ENCODE peak calls at places on chromosomes 11 and 22, in five cellular contexts. V, J, D, K and C are unnamed samples.

GRCh38 chr11:130118636-130119387 is 40.8 kb upstream of the ST14 start:
- DNase-seq in D (no peak), J (no peak), K (no peak), V (no peak), C (no peak)

GRCh38 chr11:57662893-57663292 is 5.0 kb upstream of the ZDHHC5 start:
- DNase-seq in V (no peak), J (no peak), D (no peak), K (no peak), C (no peak)

GRCh38 chr11:119120639-119121007 is 757 bp upstream of the HINFP start:
- DNase-seq in D (peak), V (peak), J (no peak), K (no peak), C (no peak)

GRCh38 chr11:119639642-119640205 is 89.3 kb downstream of the NECTIN1 start:
- DNase-seq in J (no peak), K (no peak), V (no peak), D (no peak), C (no peak)

GRCh38 chr11:22785251-22785650 is 44.4 kb downstream of the SVIP start:
- DNase-seq in V (no peak), J (no peak), D (no peak), K (no peak), C (no peak)

GRCh38 chr22:17974703-17975372 is 49.5 kb downstream of the MICAL3 start:
- DNase-seq in V (no peak), K (no peak), J (no peak), D (no peak), C (no peak)

GRCh38 chr11:93958991-93959390 is 62.2 kb upstream of the HEPHL1 start:
- DNase-seq in K (no peak), D (no peak), J (no peak), V (no peak), C (no peak)

GRCh38 chr11:72840780-72841179 is 26.6 kb downstream of the ATG16L2 start:
- DNase-seq in J (no peak), V (peak), D (no peak), K (no peak), C (no peak)

GRCh38 chr11:66996609-66997273 is 21.6 kb downstream of the C11orf86 start:
- DNase-seq in K (no peak), V (peak), J (no peak), D (no peak), C (no peak)

GRCh38 chr11:120354068-120354467 is 17.9 kb downstream of the ARHGEF12 start:
- DNase-seq in J (no peak), V (no peak), D (no peak), K (no peak), C (no peak)

GRCh38 chr11:39341461-39341860 is 2118.0 kb downstream of the LRRC4C start:
- DNase-seq in V (no peak), D (no peak), K (no peak), J (no peak), C (no peak)

GRCh38 chr11:122617926-122618325 is 37.6 kb upstream of the UBASH3B start:
- DNase-seq in V (no peak), J (no peak), D (no peak), K (no peak), C (no peak)

GRCh38 chr11:74000770-74001169 is 8.1 kb downstream of the UCP3 start:
- DNase-seq in V (no peak), K (peak), D (no peak), J (no peak), C (no peak)

GRCh38 chr11:94934362-94934761 is 39.0 kb downstream of the CWC15 start:
- DNase-seq in V (no peak), J (no peak), K (no peak), D (peak), C (no peak)

GRCh38 chr11:47399860-47400812 is 8.3 kb upstream of the SLC39A13 start:
- DNase-seq in K (no peak), D (peak), V (peak), J (no peak), C (no peak)

GRCh38 chr11:19467904-19468303 is 227.2 kb upstream of the E2F8 start:
- DNase-seq in K (no peak), V (no peak), J (no peak), D (no peak), C (no peak)

GRCh38 chr11:96579642-96580041 is 189.8 kb downstream of the JRKL start:
- DNase-seq in J (no peak), D (peak), K (no peak), V (no peak), C (no peak)

GRCh38 chr11:22456993-22457748 is 119.0 kb downstream of the SLC17A6 start:
- DNase-seq in J (no peak), D (no peak), V (no peak), K (no peak), C (no peak)

GRCh38 chr11:61037694-61038093 is 64.6 kb upstream of the CD5 start:
- DNase-seq in K (peak), J (no peak), D (no peak), V (no peak), C (no peak)

GRCh38 chr11:74288161-74288560 is 23.3 kb downstream of the P4HA3 start:
- DNase-seq in D (no peak), K (no peak), J (no peak), V (peak), C (no peak)

GRCh38 chr22:24948356-24949202 is 2.1 kb upstream of the LHFPL7 start:
- DNase-seq in V (no peak), D (no peak), K (no peak), J (no peak), C (no peak)

GRCh38 chr11:117022526-117022925 is 75.7 kb downstream of the SIK3 start:
- DNase-seq in D (no peak), V (no peak), J (no peak), K (no peak), C (no peak)

GRCh38 chr11:41456288-41456687 is 3.2 kb downstream of the LRRC4C start:
- DNase-seq in D (no peak), J (no peak), V (no peak), K (no peak), C (no peak)

GRCh38 chr11:88454881-88455280 is 117.3 kb upstream of the CTSC start:
- DNase-seq in V (no peak), K (no peak), D (no peak), J (no peak), C (no peak)

GRCh38 chr11:37504925-37505324 is 906.9 kb upstream of the RAG2 start:
- DNase-seq in V (peak), D (no peak), J (no peak), K (no peak), C (no peak)

GRCh38 chr22:50062509-50063135 is 4.5 kb upstream of the TTLL8 start:
- DNase-seq in D (no peak), K (no peak), J (no peak), V (no peak), C (no peak)

GRCh38 chr11:97140885-97141494 is 751.2 kb downstream of the JRKL start:
- DNase-seq in D (no peak), K (no peak), J (no peak), V (no peak), C (no peak)

GRCh38 chr11:3712274-3712673 is 41.1 kb upstream of the CHRNA10 start:
- DNase-seq in J (no peak), V (no peak), K (no peak), D (no peak), C (no peak)

GRCh38 chr22:25827415-25827814 is 85.4 kb downstream of the MYO18B start:
- DNase-seq in V (no peak), J (no peak), D (no peak), K (no peak), C (no peak)

GRCh38 chr11:69398529-69399492 is 82.7 kb upstream of the LINC01488 start:
- DNase-seq in K (peak), V (peak), D (peak), J (no peak), C (no peak)

GRCh38 chr11:71352226-71352625 is 96.0 kb downstream of the DHCR7 start:
- DNase-seq in V (no peak), K (no peak), D (no peak), J (no peak), C (no peak)

GRCh38 chr11:1518301-1518700 is 31.7 kb upstream of the MOB2 start:
- DNase-seq in K (no peak), D (no peak), V (no peak), J (no peak), C (no peak)